ENCODE peak calls at places on chromosomes 3 and 15, in eight cellular contexts. E, S, X, O, C, B, L and P are unnamed samples.

GRCh38 chr15:91469627-91470567 is 369.8 kb downstream of the SV2B start:
- DNase-seq in E (no peak), S (no peak), X (no peak), O (no peak), C (peak), B (no peak), L (no peak), P (no peak)

GRCh38 chr3:4067893-4068292 is 235.3 kb upstream of the SETMAR start:
- DNase-seq in E (no peak), S (no peak), X (no peak), O (no peak), C (no peak), B (no peak), L (no peak), P (no peak)

GRCh38 chr15:91970142-91970541 is 116.6 kb downstream of the SLCO3A1 start:
- DNase-seq in E (peak), S (no peak), X (no peak), O (peak), C (no peak), B (peak), L (no peak), P (peak)

GRCh38 chr3:46670891-46671427 is 22.5 kb downstream of the ALS2CL start:
- DNase-seq in E (no peak), S (no peak), X (no peak), O (no peak), C (no peak), B (peak), L (no peak), P (peak)

GRCh38 chr3:187852842-187853727 is 107.8 kb upstream of the BCL6 start:
- DNase-seq in E (no peak), S (peak), X (no peak), O (no peak), C (no peak), B (no peak), L (no peak), P (no peak)

GRCh38 chr3:23713641-23714040 is 92.1 kb upstream of the UBE2E1 start:
- DNase-seq in E (no peak), S (no peak), X (peak), O (no peak), C (no peak), B (no peak), L (no peak), P (no peak)

GRCh38 chr3:159029306-159030026 is 227.6 kb downstream of the MFSD1 start:
- DNase-seq in E (no peak), S (no peak), X (no peak), O (no peak), C (no peak), B (no peak), L (no peak), P (no peak)

GRCh38 chr15:68421798-68422402 is 10.1 kb downstream of the ITGA11 start:
- DNase-seq in E (no peak), S (no peak), X (no peak), O (no peak), C (no peak), B (no peak), L (no peak), P (peak)

GRCh38 chr3:170909129-170909903 is 879 bp upstream of the EIF5A2 start:
- DNase-seq in E (no peak), S (peak), X (peak), O (no peak), C (no peak), B (peak), L (no peak), P (peak)

GRCh38 chr3:182479766-182480336 is 313.5 kb upstream of the ATP11B start:
- DNase-seq in E (no peak), S (no peak), X (no peak), O (no peak), C (no peak), B (no peak), L (no peak), P (no peak)

GRCh38 chr15:25238716-25239470 is 199.9 kb downstream of the UBE3A start:
- DNase-seq in E (no peak), S (no peak), X (no peak), O (no peak), C (no peak), B (peak), L (no peak), P (peak)

GRCh38 chr3:15750143-15750542 is 47.6 kb downstream of the ANKRD28 start:
- DNase-seq in E (no peak), S (no peak), X (no peak), O (no peak), C (no peak), B (no peak), L (no peak), P (no peak)

GRCh38 chr15:51083641-51084040 is 11.1 kb downstream of the TNFAIP8L3 start:
- DNase-seq in E (no peak), S (no peak), X (no peak), O (no peak), C (no peak), B (no peak), L (no peak), P (no peak)

GRCh38 chr15:90037961-90038633 is 37.0 kb downstream of the ZNF710 start:
- DNase-seq in E (no peak), S (no peak), X (no peak), O (no peak), C (peak), B (peak), L (no peak), P (no peak)

GRCh38 chr15:32706704-32707103 is 11.1 kb upstream of the GREM1 start:
- DNase-seq in E (no peak), S (no peak), X (peak), O (no peak), C (no peak), B (no peak), L (no peak), P (no peak)

GRCh38 chr3:12629560-12629959 is 34.4 kb downstream of the RAF1 start:
- DNase-seq in E (no peak), S (no peak), X (peak), O (no peak), C (no peak), B (peak), L (no peak), P (no peak)

GRCh38 chr3:16012086-16012485 is 162.4 kb upstream of the GALNT15 start:
- DNase-seq in E (no peak), S (no peak), X (peak), O (no peak), C (no peak), B (no peak), L (no peak), P (no peak)

GRCh38 chr15:79977431-79977940 is 6.5 kb upstream of the BCL2A1 start:
- DNase-seq in E (no peak), S (no peak), X (no peak), O (no peak), C (no peak), B (no peak), L (no peak), P (no peak)

GRCh38 chr3:16151109-16151508 is 23.4 kb upstream of the GALNT15 start:
- DNase-seq in E (no peak), S (no peak), X (no peak), O (peak), C (no peak), B (peak), L (no peak), P (no peak)

GRCh38 chr3:114454592-114455251 is 160.9 kb downstream of the TIGIT start:
- DNase-seq in E (peak), S (no peak), X (no peak), O (peak), C (peak), B (no peak), L (no peak), P (no peak)

GRCh38 chr3:10012106-10012505 is 14.1 kb upstream of the FANCD2 start:
- DNase-seq in E (no peak), S (no peak), X (no peak), O (no peak), C (no peak), B (no peak), L (no peak), P (no peak)

GRCh38 chr3:135000465-135000864 is 205.4 kb downstream of the EPHB1 start:
- DNase-seq in E (no peak), S (no peak), X (no peak), O (no peak), C (no peak), B (no peak), L (no peak), P (no peak)

GRCh38 chr3:13877911-13878710 is 1.8 kb downstream of the WNT7A start:
- DNase-seq in E (no peak), S (no peak), X (no peak), O (no peak), C (peak), B (no peak), L (peak), P (no peak)

GRCh38 chr15:89912674-89913396 is at the start of gene ARPIN:
- DNase-seq in E (peak), S (no peak), X (peak), O (no peak), C (peak), B (peak), L (peak), P (peak)

GRCh38 chr3:69082805-69083204 is 1.9 kb upstream of the ARL6IP5 start:
- DNase-seq in E (no peak), S (no peak), X (peak), O (peak), C (peak), B (peak), L (no peak), P (no peak)

GRCh38 chr15:84034831-84035753 is 200.5 kb upstream of the GOLGA6L4 start:
- DNase-seq in E (no peak), S (no peak), X (no peak), O (peak), C (no peak), B (no peak), L (peak), P (no peak)

GRCh38 chr3:963755-964154 is 129.1 kb upstream of the CNTN6 start:
- DNase-seq in E (no peak), S (no peak), X (no peak), O (no peak), C (no peak), B (no peak), L (no peak), P (no peak)

GRCh38 chr3:127033171-127033570 is 50.3 kb downstream of the PLXNA1 start:
- DNase-seq in E (no peak), S (no peak), X (no peak), O (no peak), C (no peak), B (no peak), L (no peak), P (peak)

GRCh38 chr3:39068556-39068955 is 16.7 kb downstream of the WDR48 start:
- DNase-seq in E (no peak), S (no peak), X (no peak), O (no peak), C (no peak), B (no peak), L (no peak), P (no peak)

GRCh38 chr15:65512807-65513416 is 4.6 kb downstream of the DPP8 start:
- DNase-seq in E (peak), S (no peak), X (no peak), O (peak), C (no peak), B (peak), L (no peak), P (no peak)

GRCh38 chr15:40323953-40324937 is 753 bp downstream of the INAFM2 start:
- DNase-seq in E (no peak), S (no peak), X (no peak), O (no peak), C (peak), B (peak), L (peak), P (peak)